ENCODE peak calls at places on chromosomes 16 and 17, in four cellular contexts. X is substantia nigra, D is neural crest cell, R is small intestine. F is an unnamed sample.

GRCh38 chr17:44848257-44848795 is 643 bp downstream of the HIGD1B start:
- DNase-seq in X (no peak), D (no peak), R (no peak), F (no peak)

GRCh38 chr16:86826931-86827330 is 248.6 kb downstream of the FOXL1 start:
- DNase-seq in X (no peak), D (no peak), R (no peak), F (no peak)

GRCh38 chr17:78805301-78805700 is 23.2 kb upstream of the CYTH1 start:
- DNase-seq in X (no peak), D (no peak), R (peak; percentile 47), F (no peak)

GRCh38 chr17:37089998-37090397 is 141.2 kb downstream of the AATF start:
- DNase-seq in X (no peak), D (no peak), R (peak; percentile 61), F (no peak)

GRCh38 chr16:78437352-78437968 is 338.0 kb downstream of the WWOX start:
- DNase-seq in X (peak; percentile 2), D (peak; percentile 45), R (peak; percentile 46), F (no peak)

GRCh38 chr17:11986939-11987329 is 10.3 kb downstream of the ZNF18 start:
- DNase-seq in X (no peak), D (no peak), R (peak; percentile 13), F (no peak)

GRCh38 chr16:1188781-1189189 is 35.9 kb downstream of the CACNA1H start:
- DNase-seq in X (no peak), D (peak; percentile 72), R (peak; percentile 37), F (peak; percentile 82)

GRCh38 chr17:41734139-41734948 is at the start of gene HAP1:
- DNase-seq in X (peak; percentile 37), D (peak; percentile 63), R (no peak), F (peak; percentile 79)

GRCh38 chr17:9020824-9021157 is 519 bp upstream of the NTN1 start:
- DNase-seq in X (no peak), D (no peak), R (no peak), F (no peak)

GRCh38 chr16:9258423-9259051 is 167.1 kb downstream of the HAPSTR1 start:
- DNase-seq in X (peak; percentile 21), D (peak; percentile 36), R (peak; percentile 56), F (no peak)

GRCh38 chr17:9237661-9238301 is 216.5 kb downstream of the NTN1 start:
- DNase-seq in X (no peak), D (peak; percentile 64), R (peak; percentile 50), F (no peak)

GRCh38 chr16:85718682-85719081 is 29.9 kb upstream of the GINS2 start:
- DNase-seq in X (no peak), D (peak; percentile 23), R (peak; percentile 37), F (no peak)

GRCh38 chr16:88784074-88784855 is 755 bp downstream of the PIEZO1 start:
- DNase-seq in X (peak; percentile 34), D (no peak), R (peak; percentile 55), F (no peak)

GRCh38 chr16:70687172-70687531 is 1.3 kb upstream of the MTSS2 start:
- DNase-seq in X (no peak), D (no peak), R (no peak), F (no peak)

GRCh38 chr17:3892095-3892998 is 506 bp downstream of the CAMKK1 start:
- DNase-seq in X (no peak), D (peak; percentile 48), R (peak; percentile 61), F (no peak)

GRCh38 chr16:12815361-12815760 is 11.7 kb upstream of the CPPED1 start:
- DNase-seq in X (peak; percentile 5), D (no peak), R (no peak), F (no peak)

GRCh38 chr17:965311-965989 is 14.1 kb downstream of the NXN start:
- DNase-seq in X (no peak), D (no peak), R (no peak), F (no peak)

GRCh38 chr16:57998484-57998883 is 2.0 kb downstream of the ZNF319 start:
- DNase-seq in X (no peak), D (no peak), R (peak; percentile 45), F (no peak)

GRCh38 chr17:16449121-16449570 is 33.8 kb downstream of the TRPV2 start:
- DNase-seq in X (no peak), D (no peak), R (no peak), F (no peak)

GRCh38 chr17:83132251-83133081 is 53.1 kb downstream of the METRNL start:
- DNase-seq in X (no peak), D (no peak), R (no peak), F (no peak)

GRCh38 chr16:11251525-11252481 is 4.2 kb downstream of the SOCS1 start:
- DNase-seq in X (no peak), D (no peak), R (peak; percentile 39), F (no peak)

GRCh38 chr16:86044881-86045600 is 146.1 kb downstream of the IRF8 start:
- DNase-seq in X (no peak), D (no peak), R (peak; percentile 72), F (no peak)

GRCh38 chr16:49652441-49653175 is 203.3 kb downstream of the ZNF423 start:
- DNase-seq in X (no peak), D (no peak), R (no peak), F (no peak)

GRCh38 chr17:4086041-4086483 is 56.8 kb downstream of the ZZEF1 start:
- DNase-seq in X (no peak), D (no peak), R (no peak), F (no peak)

GRCh38 chr17:74045608-74046007 is 157.9 kb upstream of the RPL38 start:
- DNase-seq in X (no peak), D (no peak), R (no peak), F (no peak)

GRCh38 chr17:76529643-76530488 is 7.6 kb downstream of the CYGB start:
- DNase-seq in X (peak; percentile 23), D (no peak), R (no peak), F (no peak)

GRCh38 chr17:10745231-10745630 is 15.4 kb upstream of the TMEM220 start:
- DNase-seq in X (no peak), D (no peak), R (peak; percentile 51), F (no peak)